ENCODE peak calls at places on chromosomes 4 and X, in nine cellular contexts. One of them, this sample, is unnamed.
A peak's percentile ranks its signal among the peaks of the same experiment; 100 is the strongest.

GRCh38 chrX:30679369-30679768 is 26.1 kb downstream of the GK start:
- DNase-seq in IMR-90: no peak
- DNase-seq in lower leg skin: no peak
- DNase-seq in PC-9: no peak
- DNase-seq in mammary epithelial cell: no peak
- DNase-seq in adrenal gland: no peak
- DNase-seq in right atrium auricular region: no peak
- DNase-seq in fibroblast of villous mesenchyme: no peak
- DNase-seq in right lobe of liver: no peak
- DNase-seq in this sample: no peak

GRCh38 chr4:108168672-108169562 is at the start of gene LEF1:
- DNase-seq in right lobe of liver: no peak
- DNase-seq in right atrium auricular region: no peak
- DNase-seq in fibroblast of villous mesenchyme: peak; percentile 31
- DNase-seq in PC-9: peak; percentile 63
- DNase-seq in adrenal gland: peak; percentile 70
- DNase-seq in lower leg skin: no peak
- DNase-seq in mammary epithelial cell: peak; percentile 67
- DNase-seq in IMR-90: peak; percentile 11
- DNase-seq in this sample: peak; percentile 15

GRCh38 chrX:40867352-40867751 is 132.0 kb upstream of the MED14 start:
- DNase-seq in PC-9: peak; percentile 18
- DNase-seq in right atrium auricular region: no peak
- DNase-seq in adrenal gland: peak; percentile 65
- DNase-seq in lower leg skin: no peak
- DNase-seq in right lobe of liver: no peak
- DNase-seq in IMR-90: peak; percentile 39
- DNase-seq in fibroblast of villous mesenchyme: no peak
- DNase-seq in mammary epithelial cell: peak; percentile 63
- DNase-seq in this sample: peak; percentile 54

GRCh38 chrX:49309401-49309981 is 6.0 kb downstream of the GAGE10 start:
- DNase-seq in IMR-90: peak; percentile 22
- DNase-seq in right atrium auricular region: peak; percentile 52
- DNase-seq in adrenal gland: no peak
- DNase-seq in mammary epithelial cell: peak; percentile 9
- DNase-seq in PC-9: no peak
- DNase-seq in fibroblast of villous mesenchyme: peak; percentile 34
- DNase-seq in right lobe of liver: no peak
- DNase-seq in lower leg skin: no peak
- DNase-seq in this sample: peak; percentile 36

GRCh38 chr4:85039526-85039925 is 73.0 kb upstream of the WDFY3 start:
- DNase-seq in right lobe of liver: no peak
- DNase-seq in IMR-90: peak; percentile 47
- DNase-seq in PC-9: no peak
- DNase-seq in right atrium auricular region: no peak
- DNase-seq in adrenal gland: no peak
- DNase-seq in mammary epithelial cell: peak; percentile 1
- DNase-seq in lower leg skin: no peak
- DNase-seq in fibroblast of villous mesenchyme: peak; percentile 65
- DNase-seq in this sample: peak; percentile 89

GRCh38 chrX:41542151-41542935 is 95.2 kb downstream of the NYX start:
- DNase-seq in lower leg skin: no peak
- DNase-seq in fibroblast of villous mesenchyme: no peak
- DNase-seq in right atrium auricular region: no peak
- DNase-seq in right lobe of liver: no peak
- DNase-seq in IMR-90: peak; percentile 20
- DNase-seq in mammary epithelial cell: no peak
- DNase-seq in PC-9: peak; percentile 31
- DNase-seq in adrenal gland: no peak
- DNase-seq in this sample: peak; percentile 42

GRCh38 chr4:749771-750666 is 44.4 kb downstream of the PCGF3 start:
- DNase-seq in right lobe of liver: peak; percentile 63
- DNase-seq in adrenal gland: peak; percentile 72
- DNase-seq in right atrium auricular region: peak; percentile 65
- DNase-seq in IMR-90: peak; percentile 20
- DNase-seq in mammary epithelial cell: no peak
- DNase-seq in lower leg skin: no peak
- DNase-seq in fibroblast of villous mesenchyme: no peak
- DNase-seq in PC-9: no peak
- DNase-seq in this sample: peak; percentile 95

GRCh38 chrX:39162322-39162721 is 361.1 kb downstream of the MID1IP1 start:
- DNase-seq in fibroblast of villous mesenchyme: no peak
- DNase-seq in PC-9: no peak
- DNase-seq in right atrium auricular region: no peak
- DNase-seq in mammary epithelial cell: no peak
- DNase-seq in right lobe of liver: no peak
- DNase-seq in IMR-90: no peak
- DNase-seq in lower leg skin: peak; percentile 84
- DNase-seq in adrenal gland: no peak
- DNase-seq in this sample: no peak

GRCh38 chrX:51496501-51497291 is at the start of gene NUDT11:
- DNase-seq in right lobe of liver: peak; percentile 60
- DNase-seq in adrenal gland: peak; percentile 55
- DNase-seq in fibroblast of villous mesenchyme: peak; percentile 48
- DNase-seq in mammary epithelial cell: peak; percentile 71
- DNase-seq in right atrium auricular region: no peak
- DNase-seq in PC-9: no peak
- DNase-seq in lower leg skin: no peak
- DNase-seq in IMR-90: peak; percentile 72
- DNase-seq in this sample: peak; percentile 77

GRCh38 chrX:23616361-23616760 is 50.9 kb upstream of the PRDX4 start:
- DNase-seq in right lobe of liver: no peak
- DNase-seq in mammary epithelial cell: peak; percentile 4
- DNase-seq in PC-9: no peak
- DNase-seq in right atrium auricular region: no peak
- DNase-seq in adrenal gland: no peak
- DNase-seq in lower leg skin: no peak
- DNase-seq in IMR-90: peak; percentile 38
- DNase-seq in fibroblast of villous mesenchyme: peak; percentile 23
- DNase-seq in this sample: peak; percentile 39

GRCh38 chr4:84985952-84986351 is 19.5 kb upstream of the WDFY3 start:
- DNase-seq in IMR-90: peak; percentile 78
- DNase-seq in fibroblast of villous mesenchyme: peak; percentile 27
- DNase-seq in mammary epithelial cell: peak; percentile 73
- DNase-seq in right atrium auricular region: no peak
- DNase-seq in right lobe of liver: no peak
- DNase-seq in PC-9: no peak
- DNase-seq in lower leg skin: no peak
- DNase-seq in adrenal gland: no peak
- DNase-seq in this sample: peak; percentile 24

GRCh38 chrX:28189011-28189410 is 207.8 kb upstream of the DCAF8L1 start:
- DNase-seq in fibroblast of villous mesenchyme: peak; percentile 56
- DNase-seq in right lobe of liver: no peak
- DNase-seq in lower leg skin: no peak
- DNase-seq in mammary epithelial cell: peak; percentile 87
- DNase-seq in adrenal gland: no peak
- DNase-seq in right atrium auricular region: no peak
- DNase-seq in PC-9: no peak
- DNase-seq in IMR-90: peak; percentile 86
- DNase-seq in this sample: peak; percentile 50

GRCh38 chr4:30862176-30862575 is 142.0 kb downstream of the PCDH7 start:
- DNase-seq in lower leg skin: no peak
- DNase-seq in right atrium auricular region: no peak
- DNase-seq in fibroblast of villous mesenchyme: no peak
- DNase-seq in right lobe of liver: no peak
- DNase-seq in IMR-90: no peak
- DNase-seq in PC-9: no peak
- DNase-seq in adrenal gland: no peak
- DNase-seq in mammary epithelial cell: no peak
- DNase-seq in this sample: peak; percentile 54

DNA sequence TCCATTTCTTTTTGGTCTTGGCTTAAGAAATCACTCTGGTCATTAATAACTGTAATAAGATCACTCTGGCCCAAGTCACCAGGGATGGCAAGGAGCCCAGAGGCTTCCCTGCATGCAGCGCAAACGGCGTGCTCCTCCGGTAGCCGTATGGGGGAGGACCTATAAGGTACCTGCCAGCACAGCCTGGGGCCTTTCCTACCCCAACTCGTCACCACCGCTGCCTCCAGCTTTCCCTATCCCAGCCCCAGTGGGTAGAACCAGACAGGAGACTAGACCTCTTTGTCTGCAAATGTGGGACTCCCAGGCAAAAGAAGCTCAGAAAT is 25.9 kb downstream of the HAND2 start:
- DNase-seq in adrenal gland: no peak
- DNase-seq in right lobe of liver: no peak
- DNase-seq in mammary epithelial cell: no peak
- DNase-seq in right atrium auricular region: peak; percentile 56
- DNase-seq in PC-9: no peak
- DNase-seq in lower leg skin: peak; percentile 58
- DNase-seq in IMR-90: no peak
- DNase-seq in fibroblast of villous mesenchyme: no peak
- DNase-seq in this sample: no peak
- TF ChIP-seq CTCF in adrenal gland: no peak
- TF ChIP-seq CTCF in right lobe of liver: no peak
- TF ChIP-seq CTCF in mammary epithelial cell: no peak
- TF ChIP-seq CTCF in right atrium auricular region: no peak
- TF ChIP-seq CTCF in PC-9: no peak
- TF ChIP-seq CTCF in lower leg skin: no peak
- TF ChIP-seq CTCF in IMR-90: no peak
- TF ChIP-seq CTCF in fibroblast of villous mesenchyme: no peak
- TF ChIP-seq CTCF in this sample: no peak

GRCh38 chr4:48777739-48778138 is 2.3 kb downstream of the FRYL start:
- DNase-seq in lower leg skin: no peak
- DNase-seq in right atrium auricular region: no peak
- DNase-seq in PC-9: no peak
- DNase-seq in IMR-90: no peak
- DNase-seq in right lobe of liver: no peak
- DNase-seq in adrenal gland: no peak
- DNase-seq in fibroblast of villous mesenchyme: no peak
- DNase-seq in mammary epithelial cell: no peak
- DNase-seq in this sample: no peak
- H3K4me3 ChIP-seq in lower leg skin: no peak overlapping the region
- H3K4me3 ChIP-seq in right atrium auricular region: peak overlapping the region; percentile 91
- H3K4me3 ChIP-seq in PC-9: peak overlapping the region; percentile 97
- H3K4me3 ChIP-seq in IMR-90: no peak overlapping the region
- H3K4me3 ChIP-seq in right lobe of liver: no peak overlapping the region
- H3K4me3 ChIP-seq in adrenal gland: no peak overlapping the region
- H3K4me3 ChIP-seq in fibroblast of villous mesenchyme: peak overlapping the region; percentile 75
- H3K4me3 ChIP-seq in mammary epithelial cell: peak overlapping the region; percentile 79
- H3K4me3 ChIP-seq in this sample: peak overlapping the region; percentile 88

GRCh38 chrX:21956783-21957182 is 16.3 kb downstream of the SMS start:
- DNase-seq in fibroblast of villous mesenchyme: no peak
- DNase-seq in mammary epithelial cell: no peak
- DNase-seq in adrenal gland: peak; percentile 2
- DNase-seq in right lobe of liver: no peak
- DNase-seq in PC-9: no peak
- DNase-seq in lower leg skin: no peak
- DNase-seq in IMR-90: no peak
- DNase-seq in right atrium auricular region: no peak
- DNase-seq in this sample: no peak

GRCh38 chrX:21960569-21960968 is 20.1 kb downstream of the SMS start:
- DNase-seq in fibroblast of villous mesenchyme: no peak
- DNase-seq in mammary epithelial cell: no peak
- DNase-seq in IMR-90: no peak
- DNase-seq in PC-9: no peak
- DNase-seq in right lobe of liver: no peak
- DNase-seq in adrenal gland: no peak
- DNase-seq in right atrium auricular region: no peak
- DNase-seq in lower leg skin: no peak
- DNase-seq in this sample: no peak

GRCh38 chrX:21959362-21960051 is 19.0 kb downstream of the SMS start:
- DNase-seq in mammary epithelial cell: no peak
- DNase-seq in right lobe of liver: no peak
- DNase-seq in adrenal gland: no peak
- DNase-seq in IMR-90: no peak
- DNase-seq in lower leg skin: no peak
- DNase-seq in right atrium auricular region: no peak
- DNase-seq in fibroblast of villous mesenchyme: no peak
- DNase-seq in PC-9: no peak
- DNase-seq in this sample: no peak

GRCh38 chrX:21958888-21959287 is 18.4 kb downstream of the SMS start:
- DNase-seq in adrenal gland: no peak
- DNase-seq in IMR-90: peak; percentile 48
- DNase-seq in fibroblast of villous mesenchyme: peak; percentile 88
- DNase-seq in PC-9: no peak
- DNase-seq in right atrium auricular region: no peak
- DNase-seq in mammary epithelial cell: no peak
- DNase-seq in right lobe of liver: no peak
- DNase-seq in lower leg skin: no peak
- DNase-seq in this sample: no peak

DNA sequence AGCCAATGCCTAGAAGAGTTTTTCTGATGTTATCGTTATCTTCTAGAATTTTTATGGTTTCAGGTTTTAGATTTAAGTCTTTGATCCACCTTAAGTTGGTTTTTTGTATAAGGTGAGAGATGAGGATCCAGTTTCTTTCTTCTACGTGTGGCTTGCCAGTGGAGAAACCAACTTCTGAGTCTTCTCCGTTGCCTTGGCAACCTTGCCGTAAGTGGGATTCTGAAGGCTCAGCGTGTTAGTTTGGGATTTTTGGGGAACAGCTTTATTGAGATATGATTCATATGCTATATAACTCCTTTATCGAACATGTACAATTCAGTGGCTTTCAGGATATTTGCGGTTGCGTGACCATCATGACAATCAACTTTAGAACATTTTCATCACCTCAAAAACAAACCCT is 17.7 kb downstream of the SMS start:
- DNase-seq in right lobe of liver: no peak
- DNase-seq in adrenal gland: peak; percentile 0
- DNase-seq in right atrium auricular region: no peak
- DNase-seq in fibroblast of villous mesenchyme: no peak
- DNase-seq in lower leg skin: no peak
- DNase-seq in mammary epithelial cell: no peak
- DNase-seq in IMR-90: no peak
- DNase-seq in PC-9: no peak
- DNase-seq in this sample: no peak
- TF ChIP-seq CTCF in right lobe of liver: no peak
- TF ChIP-seq CTCF in adrenal gland: no peak
- TF ChIP-seq CTCF in right atrium auricular region: no peak
- TF ChIP-seq CTCF in fibroblast of villous mesenchyme: no peak
- TF ChIP-seq CTCF in lower leg skin: no peak
- TF ChIP-seq CTCF in mammary epithelial cell: no peak
- TF ChIP-seq CTCF in IMR-90: no peak
- TF ChIP-seq CTCF in PC-9: no peak
- TF ChIP-seq CTCF in this sample: no peak

GRCh38 chr4:8871417-8872401 is at the start of gene HMX1:
- DNase-seq in IMR-90: no peak
- DNase-seq in lower leg skin: no peak
- DNase-seq in adrenal gland: no peak
- DNase-seq in PC-9: no peak
- DNase-seq in right atrium auricular region: no peak
- DNase-seq in right lobe of liver: no peak
- DNase-seq in mammary epithelial cell: no peak
- DNase-seq in fibroblast of villous mesenchyme: no peak
- DNase-seq in this sample: no peak
- H3K4me3 ChIP-seq in IMR-90: no peak within 1 kb of the TSS
- H3K4me3 ChIP-seq in lower leg skin: no peak within 1 kb of the TSS
- H3K4me3 ChIP-seq in adrenal gland: no peak within 1 kb of the TSS
- H3K4me3 ChIP-seq in PC-9: no peak within 1 kb of the TSS
- H3K4me3 ChIP-seq in right atrium auricular region: peak within 1 kb of the TSS; percentile 33
- H3K4me3 ChIP-seq in right lobe of liver: no peak within 1 kb of the TSS
- H3K4me3 ChIP-seq in mammary epithelial cell: no peak within 1 kb of the TSS
- H3K4me3 ChIP-seq in fibroblast of villous mesenchyme: no peak within 1 kb of the TSS
- H3K4me3 ChIP-seq in this sample: no peak within 1 kb of the TSS